ENCODE peak calls at places on chromosome 11, in eight cellular contexts. Q is RPMI7951; A is GM23248; W is GM12865; S is activated T-cell treated with anti-CD3 and anti-CD28 coated beads for 1 hour; X is NCI-H748 treated with DMSO at 0.1 percent for 48 hours; B is effector CD4-positive, alpha-beta T cell; E is HT1080. O is an unnamed sample.

GRCh38 chr11:70423523-70424505 is 25.5 kb downstream of the CTTN start:
- DNase-seq in W (peak), X (no peak), B (no peak), Q (peak), S (no peak), A (peak), E (peak), O (no peak)

GRCh38 chr11:47260366-47260765 is 2.6 kb downstream of the NR1H3 start:
- DNase-seq in W (no peak), A (no peak), Q (no peak), X (no peak), S (no peak), B (no peak), E (no peak), O (no peak)

GRCh38 chr11:123536690-123537437 is 106.8 kb downstream of the GRAMD1B start:
- DNase-seq in S (no peak), E (peak), W (no peak), Q (peak), B (no peak), X (no peak), A (peak), O (no peak)

GRCh38 chr11:60905551-60906113 is 753 bp downstream of the PRPF19 start:
- DNase-seq in E (peak), S (no peak), W (no peak), B (no peak), X (no peak), Q (peak), A (peak), O (no peak)

GRCh38 chr11:13051257-13051656 is 42.1 kb downstream of the RASSF10 start:
- DNase-seq in E (peak), W (no peak), A (peak), Q (peak), X (no peak), B (no peak), S (no peak), O (no peak)

GRCh38 chr11:35953081-35953480 is 9.2 kb downstream of the LDLRAD3 start:
- DNase-seq in X (no peak), A (no peak), W (no peak), Q (peak), S (no peak), B (no peak), E (no peak), O (no peak)

GRCh38 chr11:28153586-28153985 is 45.4 kb downstream of the METTL15 start:
- DNase-seq in E (no peak), X (no peak), W (no peak), A (peak), B (no peak), S (no peak), Q (no peak), O (no peak)

GRCh38 chr11:19447150-19447566 is 206.4 kb upstream of the E2F8 start:
- DNase-seq in X (no peak), W (no peak), A (peak), S (no peak), B (no peak), Q (peak), E (peak), O (no peak)

GRCh38 chr11:64186205-64187165 is 514 bp downstream of the STIP1 start:
- DNase-seq in E (no peak), B (peak), X (no peak), A (peak), W (peak), S (no peak), Q (peak), O (no peak)

O was measured in T-helper 17 cell.